ENCODE peak calls at places on chromosomes 2 and 18, in nine cellular contexts. Q is mammary epithelial cell, N is Peyer's patch, X is tibial nerve, O is SK-N-SH, T is uterus, Y is prostate gland, E is adrenal gland, C is stomach. B is an unnamed sample.

GRCh38 chr2:134676960-134677359 is 41.8 kb downstream of the TMEM163 start:
- DNase-seq in X (no peak), Y (no peak), E (no peak), Q (no peak), T (no peak), O (no peak), N (peak; percentile 23), C (no peak), B (no peak)

GRCh38 chr2:161123531-161124030 is 36.6 kb upstream of the TANK start:
- DNase-seq in X (no peak), T (no peak), E (no peak), O (no peak), Q (peak; percentile 80), Y (peak; percentile 71), C (no peak), N (no peak), B (peak; percentile 94)

GRCh38 chr2:99811544-99811943 is 321.7 kb upstream of the REV1 start:
- DNase-seq in Y (no peak), Q (peak; percentile 8), T (no peak), E (no peak), X (no peak), C (no peak), O (no peak), N (no peak), B (peak; percentile 25)

GRCh38 chr18:57107141-57107832 is 39.6 kb upstream of the BOD1L2 start:
- DNase-seq in Y (no peak), N (no peak), T (no peak), C (no peak), Q (peak; percentile 20), O (no peak), X (no peak), E (no peak), B (peak; percentile 21)

GRCh38 chr2:236396818-236397350 is 132.7 kb upstream of the ASB18 start:
- DNase-seq in E (no peak), T (no peak), Y (no peak), Q (no peak), O (no peak), X (no peak), C (no peak), N (no peak), B (no peak)

GRCh38 chr2:191666733-191667132 is 11.2 kb upstream of the NABP1 start:
- DNase-seq in C (no peak), X (no peak), Y (no peak), O (no peak), N (no peak), T (no peak), E (no peak), Q (no peak), B (no peak)

GRCh38 chr2:242020196-242021004 is 150.9 kb downstream of the RTP5 start:
- DNase-seq in C (no peak), N (no peak), Y (no peak), T (peak; percentile 58), X (peak; percentile 32), E (no peak), O (no peak), Q (no peak), B (no peak)

GRCh38 chr2:124426630-124427029 is 401.5 kb downstream of the CNTNAP5 start:
- DNase-seq in E (no peak), O (no peak), Q (no peak), N (no peak), Y (no peak), X (no peak), C (no peak), T (no peak), B (no peak)

GRCh38 chr2:85811173-85811849 is 57.5 kb downstream of the ATOH8 start:
- DNase-seq in Q (no peak), T (peak; percentile 64), X (no peak), C (peak; percentile 45), E (no peak), N (no peak), O (no peak), Y (peak; percentile 69), B (peak; percentile 32)

GRCh38 chr18:32308493-32309120 is 118.8 kb downstream of the MEP1B start:
- DNase-seq in Y (no peak), N (no peak), E (no peak), X (no peak), C (no peak), T (peak; percentile 57), O (no peak), Q (peak; percentile 85), B (peak; percentile 94)

GRCh38 chr18:49123431-49123830 is 172.7 kb upstream of the SMAD7 start:
- DNase-seq in Y (no peak), E (no peak), T (no peak), Q (no peak), O (no peak), N (no peak), C (no peak), X (no peak), B (no peak)

GRCh38 chr2:169823996-169824372 is 721 bp downstream of the METTL5 start:
- DNase-seq in T (no peak), Q (peak; percentile 38), E (no peak), C (no peak), Y (no peak), O (no peak), X (no peak), N (no peak), B (peak; percentile 76)

GRCh38 chr2:166375205-166375735 is 474 bp downstream of the SCN9A start:
- DNase-seq in X (no peak), O (peak; percentile 42), T (no peak), C (no peak), Q (no peak), N (no peak), Y (no peak), E (no peak), B (peak; percentile 11)

GRCh38 chr2:5720426-5720825 is 28.2 kb downstream of the SOX11 start:
- DNase-seq in E (no peak), Q (no peak), N (no peak), X (no peak), C (no peak), Y (no peak), O (no peak), T (no peak), B (peak; percentile 8)

DNA sequence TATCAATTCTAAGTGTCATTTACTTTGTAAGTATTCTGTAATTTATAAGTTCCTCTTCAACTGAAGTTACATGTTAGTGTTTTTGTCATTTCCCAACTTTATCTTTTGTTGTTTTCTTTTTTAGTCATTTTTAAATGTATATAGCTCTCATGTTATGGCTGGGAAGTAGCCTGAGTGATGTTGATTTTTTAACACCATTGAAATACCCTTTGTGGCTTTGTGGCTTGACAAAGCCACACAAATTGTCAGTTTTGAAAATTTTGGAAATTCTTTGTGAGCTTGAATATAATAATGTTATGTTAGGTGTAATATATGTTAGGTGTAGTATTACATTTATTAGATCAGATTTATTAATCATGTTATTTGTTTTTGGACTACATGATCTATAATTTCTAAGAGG is 16.7 kb downstream of the DNAJC10 start:
- DNase-seq in O (no peak), Y (no peak), E (no peak), C (no peak), T (no peak), Q (no peak), X (no peak), N (no peak), B (no peak)
- H3K4me3 ChIP-seq in O (no peak overlapping the region), Y (no peak overlapping the region), E (no peak overlapping the region), C (no peak overlapping the region), T (no peak overlapping the region), Q (no peak overlapping the region), X (no peak overlapping the region), N (no peak overlapping the region), B (no peak overlapping the region)

GRCh38 chr2:2699117-2699497 is 368.0 kb upstream of the MYT1L start:
- DNase-seq in C (no peak), T (no peak), N (no peak), E (no peak), O (no peak), X (no peak), Q (no peak), Y (no peak), B (no peak)

GRCh38 chr2:2701176-2701781 is 370.2 kb upstream of the MYT1L start:
- DNase-seq in N (no peak), T (no peak), E (no peak), Q (no peak), X (no peak), Y (no peak), O (no peak), C (no peak), B (no peak)

GRCh38 chr2:2701813-2702212 is 370.7 kb upstream of the MYT1L start:
- DNase-seq in N (no peak), C (no peak), Y (no peak), T (no peak), O (no peak), E (no peak), Q (no peak), X (no peak), B (no peak)

GRCh38 chr2:2696341-2697132 is 365.5 kb upstream of the MYT1L start:
- DNase-seq in T (no peak), N (no peak), C (no peak), Y (no peak), Q (no peak), O (no peak), X (no peak), E (no peak), B (no peak)

DNA sequence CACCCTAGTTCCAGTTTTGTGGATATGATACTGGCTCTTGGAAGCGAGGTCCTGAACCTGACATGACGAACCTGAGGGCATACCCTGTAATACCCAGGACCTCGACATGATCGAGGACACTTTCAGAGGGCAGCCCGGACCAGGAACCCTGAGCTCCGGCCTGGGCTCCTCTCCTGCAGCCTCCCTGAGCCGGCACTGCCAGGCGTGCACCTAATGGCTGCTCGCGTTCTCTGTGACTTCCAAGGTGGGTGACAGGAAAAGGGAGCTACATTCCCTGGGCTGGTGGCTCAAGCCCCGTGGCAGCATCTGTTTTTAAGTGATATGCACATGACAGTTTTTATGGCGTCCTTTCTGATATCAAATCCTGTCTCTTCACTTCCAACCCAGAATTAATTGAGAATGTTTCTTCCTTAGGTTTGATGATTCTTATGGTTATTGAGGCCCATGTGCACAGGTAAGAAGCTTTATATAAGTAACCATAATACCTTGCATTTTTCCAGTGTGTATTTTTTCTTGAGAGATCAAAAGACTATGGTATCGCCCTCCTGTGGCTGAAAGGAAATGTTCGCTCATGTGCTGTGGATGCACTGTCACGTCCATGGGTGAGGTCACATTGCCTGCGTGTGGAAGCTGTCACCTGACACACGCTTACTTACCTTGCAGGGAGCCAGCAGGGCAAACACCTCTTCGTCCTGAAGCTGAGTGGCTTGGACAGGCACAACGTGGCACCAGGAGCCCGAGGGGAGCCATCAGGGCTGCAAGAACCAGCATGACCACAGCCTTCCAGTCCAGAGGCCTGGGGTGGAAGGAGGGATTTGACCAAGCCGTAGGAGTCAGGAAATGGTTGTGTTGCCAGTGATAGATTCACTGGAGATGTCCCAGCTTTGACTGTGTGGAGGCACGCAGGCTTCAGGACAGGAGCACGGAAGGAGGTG is 367.4 kb upstream of the MYT1L start:
- DNase-seq in C (no peak), X (no peak), E (peak; percentile 60), Q (no peak), Y (no peak), T (no peak), N (no peak), O (peak; percentile 74), B (peak; percentile 4)
- TF ChIP-seq CTCF in C (no peak), X (no peak), E (no peak), Q (no peak), Y (no peak), T (no peak), N (no peak), O (no peak), B (no peak)

GRCh38 chr2:104849618-104850097 is 4.3 kb upstream of the POU3F3 start:
- DNase-seq in N (peak; percentile 31), Q (peak; percentile 21), T (no peak), Y (peak; percentile 57), E (peak; percentile 79), X (no peak), C (no peak), O (peak; percentile 63), B (peak; percentile 38)
- H3K27me3 ChIP-seq in N (peaks cover 67% of the 10 kb centered on the region), Q (peaks cover 57% of the 10 kb centered on the region), T (peaks cover 11% of the 10 kb centered on the region), Y (peaks cover 56% of the 10 kb centered on the region), E (peaks cover 91% of the 10 kb centered on the region), X (peaks cover 2% of the 10 kb centered on the region), C (peaks cover 100% of the 10 kb centered on the region), O (peaks cover 59% of the 10 kb centered on the region), B (peaks cover 68% of the 10 kb centered on the region)

GRCh38 chr2:215528555-215528954 is 92.7 kb upstream of the FN1 start:
- DNase-seq in Y (no peak), C (no peak), N (no peak), E (no peak), Q (peak; percentile 87), O (no peak), X (no peak), T (no peak), B (peak; percentile 99)
- H3K4me3 ChIP-seq in Y (no peak overlapping the region), C (no peak overlapping the region), N (no peak overlapping the region), E (no peak overlapping the region), Q (no peak overlapping the region), O (no peak overlapping the region), X (no peak overlapping the region), T (no peak overlapping the region), B (no peak overlapping the region)